ENCODE peak calls at places on chromosomes 11 and 22, in four cellular contexts. C, S, D and Z are unnamed samples.
A peak's percentile ranks its signal among the peaks of the same experiment; 100 is the strongest.

GRCh38 chr22:45777852-45778172 is 106.2 kb downstream of the ATXN10 start:
- DNase-seq in C (no peak), D (no peak), S (no peak), Z (no peak)

GRCh38 chr22:17831527-17832251 is 57.4 kb upstream of the BID start:
- DNase-seq in C (no peak), S (no peak), D (no peak), Z (no peak)

GRCh38 chr11:1198766-1199688 is 23.8 kb upstream of the MUC5B start:
- DNase-seq in C (no peak), S (no peak), D (no peak), Z (no peak)

GRCh38 chr22:31124811-31125465 is 2.2 kb downstream of the INPP5J start:
- DNase-seq in S (no peak), C (no peak), D (no peak), Z (no peak)

GRCh38 chr22:20431520-20432237 is 5.9 kb downstream of the SCARF2 start:
- DNase-seq in S (no peak), C (no peak), D (no peak), Z (no peak)

GRCh38 chr11:122422707-122423106 is 232.8 kb upstream of the UBASH3B start:
- DNase-seq in S (no peak), D (no peak), C (no peak), Z (no peak)

GRCh38 chr22:41327124-41327523 is 25.8 kb downstream of the ZC3H7B start:
- DNase-seq in S (no peak), D (no peak), C (no peak), Z (no peak)

GRCh38 chr11:94400839-94401772 is at the start of gene GPR83:
- DNase-seq in C (no peak), S (no peak), D (no peak), Z (peak; percentile 57)

GRCh38 chr22:22410121-22410520 is 98.4 kb downstream of the ZNF280B start:
- DNase-seq in D (no peak), C (no peak), S (no peak), Z (no peak)

GRCh38 chr11:28268925-28269324 is 160.7 kb downstream of the METTL15 start:
- DNase-seq in S (no peak), D (no peak), C (no peak), Z (no peak)

GRCh38 chr11:75445315-75445953 is 12.4 kb upstream of the KLHL35 start:
- DNase-seq in S (peak; percentile 56), C (peak; percentile 80), D (peak; percentile 19), Z (peak; percentile 83)

GRCh38 chr11:108601150-108601549 is 7.6 kb upstream of the EXPH5 start:
- DNase-seq in D (no peak), S (no peak), C (no peak), Z (no peak)

GRCh38 chr11:36030707-36031365 is 87.0 kb downstream of the LDLRAD3 start:
- DNase-seq in D (no peak), C (no peak), S (no peak), Z (no peak)

GRCh38 chr11:46238078-46238966 is 39.1 kb upstream of the CREB3L1 start:
- DNase-seq in C (peak; percentile 82), S (no peak), D (no peak), Z (peak; percentile 63)

GRCh38 chr11:1201395-1202153 is 21.3 kb upstream of the MUC5B start:
- DNase-seq in S (no peak), D (no peak), C (no peak), Z (no peak)

GRCh38 chr11:121870202-121871045 is 245.6 kb downstream of the BLID start:
- DNase-seq in C (no peak), D (no peak), S (peak; percentile 4), Z (no peak)

GRCh38 chr22:42026705-42027104 is 28.1 kb downstream of the WBP2NL start:
- DNase-seq in S (no peak), C (no peak), D (no peak), Z (no peak)

GRCh38 chr11:46250071-46251052 is 27.1 kb upstream of the CREB3L1 start:
- DNase-seq in S (no peak), C (peak; percentile 64), D (no peak), Z (no peak)

GRCh38 chr11:69008774-69009440 is 4.1 kb downstream of the MRGPRF start:
- DNase-seq in S (peak; percentile 36), D (no peak), C (peak; percentile 63), Z (peak; percentile 37)

GRCh38 chr11:8983552-8983951 is 19.3 kb upstream of the TMEM9B start:
- DNase-seq in D (no peak), C (no peak), S (no peak), Z (no peak)

GRCh38 chr22:44331881-44332714 is 19.3 kb upstream of the SHISAL1 start:
- DNase-seq in D (no peak), S (no peak), C (no peak), Z (peak; percentile 39)

GRCh38 chr11:1152316-1153104 is 5.2 kb upstream of the MUC5AC start:
- DNase-seq in C (no peak), S (peak; percentile 12), D (no peak), Z (no peak)

GRCh38 chr22:39519681-39520053 is 695 bp upstream of the ATF4 start:
- DNase-seq in S (peak; percentile 58), D (no peak), C (peak; percentile 70), Z (peak; percentile 61)

GRCh38 chr11:59918987-59919589 is 19.1 kb upstream of the OOSP1 start:
- DNase-seq in C (peak; percentile 74), D (no peak), S (peak; percentile 18), Z (peak; percentile 15)

GRCh38 chr11:123228489-123229163 is 33.6 kb upstream of the CLMP start:
- DNase-seq in D (no peak), C (no peak), S (no peak), Z (no peak)

GRCh38 chr11:22920939-22921565 is 60.8 kb upstream of the CCDC179 start:
- DNase-seq in C (peak; percentile 6), D (no peak), S (peak; percentile 37), Z (peak; percentile 41)

GRCh38 chr11:31953803-31954327 is 137.0 kb upstream of the RCN1 start:
- DNase-seq in D (no peak), C (no peak), S (no peak), Z (no peak)

GRCh38 chr11:112523477-112523876 is 262.8 kb upstream of the PLET1 start:
- DNase-seq in C (no peak), S (no peak), D (no peak), Z (peak; percentile 54)

GRCh38 chr11:117840881-117841581 is 16.5 kb upstream of the FXYD2 start:
- DNase-seq in D (no peak), S (no peak), C (no peak), Z (no peak)

GRCh38 chr11:91085985-91086384 is 863.1 kb upstream of the CHORDC1 start:
- DNase-seq in S (no peak), C (no peak), D (no peak), Z (no peak)

GRCh38 chr11:95076416-95076815 is 9.7 kb downstream of the SRSF8 start:
- DNase-seq in C (no peak), D (no peak), S (no peak), Z (no peak)

GRCh38 chr22:23533771-23534191 is 46.3 kb downstream of the IGLL1 start:
- DNase-seq in D (no peak), C (peak; percentile 74), S (no peak), Z (no peak)

GRCh38 chr11:47553417-47553746 is 450 bp upstream of the CELF1 start:
- DNase-seq in D (no peak), S (no peak), C (no peak), Z (no peak)

GRCh38 chr11:59953463-59954218 is 10.2 kb upstream of the OOSP4A start:
- DNase-seq in C (no peak), S (no peak), D (no peak), Z (no peak)

GRCh38 chr11:128630367-128631230 is 43.2 kb upstream of the ETS1 start:
- DNase-seq in D (peak; percentile 89), C (peak; percentile 81), S (peak; percentile 62), Z (peak; percentile 78)

GRCh38 chr11:95256204-95256819 is 25.3 kb upstream of the SESN3 start:
- DNase-seq in C (peak; percentile 30), S (no peak), D (no peak), Z (no peak)

GRCh38 chr11:60720460-60720859 is 4.1 kb upstream of the MS4A18 start:
- DNase-seq in C (no peak), S (no peak), D (no peak), Z (no peak)

GRCh38 chr11:117564321-117564720 is 232.7 kb downstream of the DSCAML1 start:
- DNase-seq in C (no peak), S (no peak), D (no peak), Z (no peak)

DNA sequence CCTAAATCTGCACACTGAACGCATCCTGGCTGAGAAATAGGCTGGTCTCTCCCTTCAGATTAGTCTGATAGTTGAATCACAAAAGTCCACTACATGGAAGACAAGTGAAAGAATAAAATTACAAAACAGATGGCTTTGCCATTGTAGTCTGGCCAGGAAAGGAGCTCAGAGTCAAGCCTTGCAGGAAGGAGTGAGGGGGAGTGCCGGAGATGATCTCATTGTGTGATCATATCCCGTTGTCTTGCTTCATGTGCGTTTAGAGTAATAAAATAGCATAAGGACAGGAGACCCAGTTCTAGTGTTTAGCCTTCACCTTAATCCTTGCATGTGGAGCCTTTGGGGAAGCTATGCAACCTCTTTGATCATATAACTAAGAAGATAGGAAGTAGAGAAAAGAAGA is 666.7 kb upstream of the RAG2 start:
- DNase-seq in C (no peak), D (no peak), S (no peak), Z (no peak)
- TF ChIP-seq BHLHE40 in C (no peak), D (no peak), S (no peak), Z (no peak)

GRCh38 chr22:32693102-32693501 is 108.4 kb upstream of the TIMP3 start:
- DNase-seq in D (no peak), S (peak; percentile 24), C (peak; percentile 20), Z (no peak)
- TF ChIP-seq SP1 in D (no peak), S (no peak), C (no peak), Z (no peak)

GRCh38 chr11:70545626-70545945 is 147.3 kb downstream of the CTTN start:
- DNase-seq in D (no peak), S (no peak), C (no peak), Z (no peak)
- TF ChIP-seq BHLHE40 in D (no peak), S (no peak), C (no peak), Z (no peak)

GRCh38 chr11:2886191-2886894 is 768 bp upstream of the CDKN1C start:
- DNase-seq in D (no peak), C (peak; percentile 31), S (no peak), Z (no peak)
- TF ChIP-seq SP1 in D (no peak), C (no peak), S (no peak), Z (no peak)

DNA sequence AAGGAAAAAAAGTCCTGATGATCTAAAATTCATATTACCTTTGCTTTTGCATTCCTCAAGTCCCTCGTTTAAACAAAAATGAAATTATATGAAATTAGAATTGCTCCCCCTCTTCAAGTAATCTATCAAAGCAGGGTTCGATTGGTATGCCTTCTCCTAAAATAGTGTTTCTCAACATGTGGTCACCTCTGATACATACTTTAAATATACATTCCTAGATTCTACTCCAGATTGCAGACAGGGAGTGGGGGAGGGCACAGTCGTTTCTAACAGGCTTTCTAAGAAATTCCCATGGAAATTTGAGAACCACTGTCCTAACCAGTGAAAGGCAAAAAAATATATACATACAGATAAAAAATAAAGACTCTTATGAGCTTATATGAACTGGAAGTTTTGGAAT is 22.6 kb upstream of the IRAG1 start:
- DNase-seq in D (no peak), S (no peak), C (peak; percentile 43), Z (no peak)
- TF ChIP-seq BHLHE40 in D (no peak), S (no peak), C (no peak), Z (no peak)

GRCh38 chr22:36912694-36913430 is 566 bp upstream of the CSF2RB start:
- DNase-seq in C (no peak), S (no peak), D (no peak), Z (no peak)
- TF ChIP-seq SP1 in C (no peak), S (no peak), D (no peak), Z (no peak)